ENCODE peak calls at places on chromosomes 11 and 22, in ten cellular contexts. S is HEK293T; V is HCT116; X is NCI-H1092 treated with DMSO at 0.1 percent for 48 hours; P is activated naive CD4-positive, alpha-beta T cell; F is stimulated activated CD4-positive, alpha-beta T cell treated with anti-CD3 and anti-CD28 coated beads, TNF-alpha, amount 100 ng/mL, for 48 hours; M is T1000; J is hippocampal formation; R is Right ventricle myocardium superior; I is NCI-H82. U is an unnamed sample.

GRCh38 chr11:45045692-45046471 is 95.2 kb upstream of the TP53I11 start:
- DNase-seq in X (no peak), M (no peak), J (peak; percentile 22), F (no peak), R (peak; percentile 73), I (no peak), P (no peak), S (no peak), V (peak; percentile 6), U (peak; percentile 50)

GRCh38 chr11:59560702-59561469 is 49.5 kb downstream of the OR4D9 start:
- DNase-seq in P (peak; percentile 53), M (peak; percentile 65), V (peak; percentile 83), F (peak; percentile 70), X (peak; percentile 87), I (peak; percentile 93), J (peak; percentile 67), R (peak; percentile 91), S (peak; percentile 77), U (peak; percentile 82)

GRCh38 chr11:126191379-126192073 is 19.9 kb downstream of the RPUSD4 start:
- DNase-seq in J (no peak), F (no peak), R (no peak), P (no peak), I (no peak), V (no peak), S (no peak), X (no peak), M (no peak), U (no peak)

GRCh38 chr22:37560682-37561208 is 465 bp downstream of the CDC42EP1 start:
- DNase-seq in J (peak; percentile 34), P (no peak), F (no peak), I (no peak), M (no peak), X (no peak), R (peak; percentile 67), S (peak; percentile 49), V (no peak), U (no peak)

GRCh38 chr11:8384199-8384821 is 120.6 kb upstream of the LMO1 start:
- DNase-seq in R (no peak), P (no peak), M (no peak), V (no peak), F (no peak), I (no peak), J (no peak), S (no peak), X (no peak), U (no peak)

GRCh38 chr11:3605721-3606324 is 36.0 kb downstream of the ART5 start:
- DNase-seq in M (no peak), P (no peak), R (no peak), I (no peak), X (no peak), V (no peak), J (no peak), S (no peak), F (no peak), U (no peak)

GRCh38 chr11:71305451-71306125 is 53.2 kb upstream of the SHANK2 start:
- DNase-seq in S (no peak), P (no peak), X (no peak), J (no peak), M (no peak), F (no peak), V (no peak), I (no peak), R (no peak), U (no peak)

GRCh38 chr11:103338621-103339484 is 229.6 kb downstream of the DYNC2H1 start:
- DNase-seq in M (no peak), V (no peak), I (peak; percentile 42), F (no peak), S (no peak), R (no peak), X (no peak), J (no peak), P (no peak), U (no peak)

GRCh38 chr11:31620434-31620833 is 110.9 kb downstream of the ELP4 start:
- DNase-seq in P (no peak), R (no peak), S (no peak), M (no peak), I (no peak), F (no peak), J (no peak), X (no peak), V (no peak), U (no peak)

GRCh38 chr22:29524440-29525191 is 28.9 kb downstream of the THOC5 start:
- DNase-seq in M (no peak), X (no peak), R (no peak), F (peak; percentile 2), I (peak; percentile 58), J (no peak), V (no peak), P (no peak), S (peak; percentile 56), U (no peak)

GRCh38 chr11:77473001-77473800 is 693 bp downstream of the PAK1 start:
- DNase-seq in V (no peak), X (peak; percentile 70), S (peak; percentile 46), J (peak; percentile 63), P (no peak), R (peak; percentile 60), M (no peak), F (peak; percentile 14), I (peak; percentile 63), U (no peak)

GRCh38 chr11:116215471-116216113 is 557.2 kb downstream of the BUD13 start:
- DNase-seq in P (no peak), S (peak; percentile 32), J (no peak), R (no peak), M (no peak), F (no peak), I (peak; percentile 73), V (no peak), X (peak; percentile 24), U (no peak)

GRCh38 chr11:36403661-36404060 is 106.4 kb downstream of the TRAF6 start:
- DNase-seq in R (no peak), X (no peak), F (no peak), M (no peak), V (no peak), I (no peak), J (no peak), S (no peak), P (no peak), U (no peak)

GRCh38 chr11:77522215-77522614 is 48.3 kb upstream of the PAK1 start:
- DNase-seq in F (no peak), S (no peak), V (no peak), I (no peak), J (no peak), P (no peak), M (no peak), X (no peak), R (no peak), U (no peak)

GRCh38 chr11:128157423-128158298 is 429.7 kb downstream of the ETS1 start:
- DNase-seq in J (peak; percentile 17), F (peak; percentile 14), X (peak; percentile 87), P (no peak), V (peak; percentile 72), M (peak; percentile 15), S (peak; percentile 64), I (peak; percentile 84), R (no peak), U (peak; percentile 78)

GRCh38 chr11:75475767-75476650 is 43.0 kb upstream of the KLHL35 start:
- DNase-seq in F (no peak), P (no peak), R (peak; percentile 71), V (no peak), X (peak; percentile 40), J (no peak), I (peak; percentile 35), S (no peak), M (no peak), U (peak; percentile 49)

GRCh38 chr11:110897035-110897434 is 184.8 kb upstream of the ARHGAP20 start:
- DNase-seq in S (no peak), J (no peak), I (no peak), X (no peak), R (no peak), M (no peak), P (no peak), V (no peak), F (no peak), U (no peak)